ENCODE peak calls at places on chromosomes 7 and 10, in four cellular contexts. C, M, F and L are unnamed samples.

GRCh38 chr7:22845221-22845844 is 22.7 kb upstream of the TOMM7 start:
- DNase-seq in C (no peak), M (no peak), F (no peak), L (no peak)

GRCh38 chr7:47537716-47538640 is 43.9 kb downstream of the TNS3 start:
- DNase-seq in C (no peak), M (no peak), F (no peak), L (no peak)

GRCh38 chr7:28858206-28858605 is 99.9 kb downstream of the TRIL start:
- DNase-seq in C (no peak), M (peak), F (no peak), L (no peak)

GRCh38 chr10:60135020-60135419 is 228.7 kb upstream of the CCDC6 start:
- DNase-seq in C (no peak), M (no peak), F (no peak), L (no peak)

GRCh38 chr10:125757742-125758141 is 17.9 kb downstream of the MMP21 start:
- DNase-seq in C (no peak), M (no peak), F (no peak), L (no peak)

GRCh38 chr10:78860260-78860914 is 208.4 kb upstream of the ZMIZ1 start:
- DNase-seq in C (no peak), M (no peak), F (no peak), L (no peak)

GRCh38 chr7:41108821-41109220 is 594.1 kb downstream of the INHBA start:
- DNase-seq in C (no peak), M (no peak), F (no peak), L (no peak)

GRCh38 chr7:137820677-137821420 is 25.9 kb downstream of the DGKI start:
- DNase-seq in C (peak), M (no peak), F (no peak), L (no peak)

GRCh38 chr10:123395906-123396305 is 241.7 kb downstream of the BUB3 start:
- DNase-seq in C (no peak), M (no peak), F (no peak), L (no peak)

GRCh38 chr10:91536101-91536500 is 96.8 kb downstream of the PPP1R3C start:
- DNase-seq in C (peak), M (no peak), F (no peak), L (no peak)

GRCh38 chr7:86867163-86867762 is 192.2 kb downstream of the ELAPOR2 start:
- DNase-seq in C (no peak), M (no peak), F (no peak), L (no peak)

GRCh38 chr7:50826371-50827172 is 43.9 kb upstream of the GRB10 start:
- DNase-seq in C (no peak), M (peak), F (peak), L (peak)

GRCh38 chr10:32459072-32459703 is 13.2 kb downstream of the CCDC7 start:
- DNase-seq in C (no peak), M (no peak), F (no peak), L (no peak)

GRCh38 chr10:88253-88652 is 39.2 kb upstream of the TUBB8 start:
- DNase-seq in C (peak), M (no peak), F (no peak), L (no peak)

GRCh38 chr7:5231811-5232484 is 41.9 kb downstream of the WIPI2 start:
- DNase-seq in C (no peak), M (no peak), F (no peak), L (no peak)

GRCh38 chr7:69782917-69783684 is 184.8 kb downstream of the AUTS2 start:
- DNase-seq in C (peak), M (no peak), F (no peak), L (no peak)

GRCh38 chr10:52616420-52616764 is 156.2 kb downstream of the MBL2 start:
- DNase-seq in C (no peak), M (no peak), F (no peak), L (no peak)

GRCh38 chr7:44634839-44635591 is 28.6 kb downstream of the OGDH start:
- DNase-seq in C (peak), M (no peak), F (no peak), L (no peak)

GRCh38 chr10:90751107-90751997 is 106.5 kb downstream of the HTR7 start:
- DNase-seq in C (peak), M (peak), F (peak), L (peak)

GRCh38 chr7:139960158-139960557 is 102.6 kb downstream of the PARP12 start:
- DNase-seq in C (no peak), M (peak), F (no peak), L (no peak)

GRCh38 chr7:136637826-136638225 is 230.6 kb upstream of the CHRM2 start:
- DNase-seq in C (no peak), M (no peak), F (no peak), L (no peak)
- TF ChIP-seq POLR2A in C (no peak), M (no peak), F (no peak), L (no peak)

GRCh38 chr10:5629789-5630436 is 36.5 kb downstream of the ASB13 start:
- DNase-seq in C (peak), M (peak), F (peak), L (peak)

GRCh38 chr10:5631936-5632335 is 34.5 kb downstream of the ASB13 start:
- DNase-seq in C (peak), M (no peak), F (no peak), L (no peak)

GRCh38 chr10:5628798-5629788 is 37.3 kb downstream of the ASB13 start:
- DNase-seq in C (no peak), M (no peak), F (no peak), L (no peak)

GRCh38 chr10:5633166-5633565 is 33.2 kb downstream of the ASB13 start:
- DNase-seq in C (no peak), M (no peak), F (no peak), L (no peak)

GRCh38 chr10:5632430-5632829 is 34.0 kb downstream of the ASB13 start:
- DNase-seq in C (peak), M (peak), F (no peak), L (no peak)
- TF ChIP-seq POLR2A in C (peak), M (no peak), F (no peak), L (no peak)

DNA sequence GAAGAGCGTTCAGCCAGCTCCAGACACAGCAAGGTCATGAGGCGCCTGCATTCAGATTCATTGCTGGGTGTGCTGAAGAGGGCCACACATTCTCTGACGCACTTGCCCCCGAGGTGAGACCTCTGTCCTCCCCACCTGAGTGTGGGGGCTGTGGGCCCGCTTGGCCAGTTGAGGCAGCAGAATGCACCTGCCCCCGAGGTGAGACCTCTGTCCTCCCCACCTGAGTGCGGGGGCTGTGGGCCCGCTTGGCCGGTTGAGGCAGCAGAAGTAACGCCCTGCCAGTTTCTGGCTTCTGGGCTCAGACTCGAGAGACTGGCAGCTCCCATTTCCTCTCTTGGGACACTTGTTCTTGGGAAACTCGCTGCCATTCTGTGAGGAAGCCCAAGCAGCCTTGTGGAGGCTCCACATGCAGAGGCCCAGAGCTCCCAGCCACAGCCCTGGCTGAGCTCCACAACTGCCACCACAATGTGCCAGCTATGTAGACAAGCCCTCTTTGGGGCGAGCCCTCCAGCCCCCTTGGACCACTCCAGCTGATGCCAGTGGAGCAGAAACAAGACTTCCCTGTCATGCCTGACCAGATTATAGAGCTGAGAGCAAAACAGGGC is 434.0 kb downstream of the DNAJB6 start:
- DNase-seq in C (no peak), M (no peak), F (no peak), L (no peak)
- TF ChIP-seq POLR2A in C (no peak), M (no peak), F (no peak), L (no peak)

GRCh38 chr10:71815515-71816130 is 35.4 kb downstream of the PSAP start:
- DNase-seq in C (no peak), M (no peak), F (no peak), L (no peak)

GRCh38 chr10:71814923-71815411 is 36.1 kb downstream of the PSAP start:
- DNase-seq in C (no peak), M (no peak), F (no peak), L (no peak)

GRCh38 chr10:71811351-71811750 is 38.0 kb upstream of the VSIR start:
- DNase-seq in C (no peak), M (no peak), F (no peak), L (no peak)

GRCh38 chr10:71812016-71812912 is 38.8 kb downstream of the PSAP start:
- DNase-seq in C (peak), M (peak), F (peak), L (peak)

DNA sequence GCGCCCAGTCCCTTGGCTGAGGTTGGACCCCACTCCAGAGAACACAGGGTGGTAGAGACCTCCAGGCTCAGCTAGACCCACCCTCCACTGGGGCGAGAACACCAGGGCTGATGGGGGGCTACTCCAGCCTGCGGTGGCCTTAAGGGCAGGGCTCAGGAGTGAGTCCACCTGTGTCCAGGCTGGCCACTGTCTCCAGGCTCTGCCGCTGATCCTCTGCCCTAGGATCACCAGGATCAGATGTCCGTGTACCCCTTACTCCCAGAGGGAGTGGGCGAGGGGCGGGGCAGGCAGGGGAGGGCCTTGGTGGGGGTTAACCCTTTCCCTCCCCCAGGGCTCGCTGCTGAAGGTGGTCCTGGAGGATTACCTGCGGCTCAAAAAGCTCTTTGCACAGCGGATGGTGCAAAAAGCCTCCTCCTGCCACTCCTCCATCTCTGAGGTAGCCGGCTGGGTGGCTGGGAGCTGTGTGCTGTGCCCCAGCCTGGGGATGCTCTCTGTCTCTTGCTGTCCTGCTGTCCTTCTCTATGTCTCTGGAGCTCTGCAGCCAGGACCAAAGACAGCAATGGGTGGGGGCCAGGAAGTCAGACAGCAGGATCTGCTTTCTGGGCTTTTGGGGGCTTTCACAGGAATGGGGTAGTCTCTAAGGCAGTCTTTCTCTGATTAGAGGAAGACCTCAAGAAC is 38.0 kb downstream of the PSAP start:
- DNase-seq in C (no peak), M (no peak), F (no peak), L (no peak)
- TF ChIP-seq POLR2A in C (no peak), M (no peak), F (no peak), L (no peak)

GRCh38 chr7:37480642-37481041 is 32.0 kb upstream of the ELMO1 start:
- DNase-seq in C (no peak), M (no peak), F (no peak), L (no peak)
- TF ChIP-seq POLR2A in C (no peak), M (no peak), F (no peak), L (no peak)

GRCh38 chr7:130632111-130632510 is 36.4 kb downstream of the COPG2 start:
- DNase-seq in C (no peak), M (no peak), F (peak), L (peak)
- TF ChIP-seq POLR2A in C (no peak), M (no peak), F (no peak), L (no peak)